ENCODE peak calls at places on chromosomes 4 and X, in nine cellular contexts. X, Z, E, V, J, F, B, L and U are unnamed samples.

GRCh38 chr4:178066338-178066941 is 624.2 kb upstream of the AGA start:
- DNase-seq in J (no peak), E (no peak), B (no peak), F (no peak), V (no peak), X (no peak), L (no peak), Z (no peak), U (no peak)

GRCh38 chr4:84597450-84597849 is 14.5 kb downstream of the CDS1 start:
- DNase-seq in V (no peak), X (no peak), E (no peak), F (no peak), J (no peak), Z (no peak), L (no peak), B (no peak), U (no peak)

GRCh38 chr4:61739899-61740298 is 539.8 kb downstream of the ADGRL3 start:
- DNase-seq in Z (no peak), V (no peak), J (no peak), X (no peak), L (no peak), B (no peak), F (no peak), E (no peak), U (no peak)

GRCh38 chr4:66108898-66109297 is 438.6 kb upstream of the EPHA5 start:
- DNase-seq in B (peak), L (no peak), X (no peak), J (no peak), V (no peak), F (no peak), E (no peak), Z (no peak), U (no peak)

GRCh38 chrX:105765691-105766090 is 56.6 kb upstream of the NRK start:
- DNase-seq in X (no peak), V (no peak), B (no peak), L (no peak), E (no peak), Z (no peak), J (peak), F (no peak), U (no peak)

GRCh38 chr4:184402239-184402638 is 72.1 kb downstream of the IRF2 start:
- DNase-seq in V (no peak), F (no peak), B (no peak), E (no peak), L (no peak), J (no peak), X (no peak), Z (no peak), U (no peak)

GRCh38 chr4:106291678-106292077 is 24.3 kb downstream of the TBCK start:
- DNase-seq in X (no peak), L (no peak), Z (no peak), J (no peak), V (no peak), E (no peak), F (no peak), B (no peak), U (no peak)

GRCh38 chr4:39036172-39036571 is 4.0 kb upstream of the TMEM156 start:
- DNase-seq in B (no peak), Z (no peak), X (no peak), F (no peak), V (no peak), J (no peak), L (no peak), E (no peak), U (no peak)

GRCh38 chrX:96696462-96696861 is 11.8 kb downstream of the DIAPH2 start:
- DNase-seq in X (no peak), V (no peak), L (no peak), Z (no peak), E (no peak), B (no peak), F (no peak), J (no peak), U (no peak)

GRCh38 chr4:92433272-92433758 is 129.5 kb downstream of the GRID2 start:
- DNase-seq in J (no peak), E (no peak), F (no peak), B (no peak), V (no peak), Z (no peak), X (no peak), L (no peak), U (no peak)

GRCh38 chr4:170805352-170805751 is 715.6 kb upstream of the AADAT start:
- DNase-seq in V (no peak), F (peak), B (no peak), X (no peak), Z (no peak), E (no peak), L (no peak), J (no peak), U (no peak)

GRCh38 chr4:123121241-123121907 is 199.0 kb upstream of the NUDT6 start:
- DNase-seq in L (no peak), B (no peak), X (no peak), V (no peak), J (no peak), E (no peak), F (no peak), Z (peak), U (no peak)

GRCh38 chr4:121692261-121692660 is 4.5 kb downstream of the ANXA5 start:
- DNase-seq in V (no peak), X (no peak), Z (no peak), E (no peak), L (no peak), F (no peak), B (no peak), J (no peak), U (no peak)

GRCh38 chr4:131430302-131430701 is 1718.8 kb upstream of the PCDH10 start:
- DNase-seq in L (no peak), E (no peak), X (no peak), Z (no peak), B (no peak), F (no peak), J (no peak), V (no peak), U (no peak)

GRCh38 chr4:169251291-169252235 is 19.2 kb downstream of the SH3RF1 start:
- DNase-seq in L (no peak), J (no peak), X (no peak), B (no peak), F (no peak), Z (no peak), E (no peak), V (no peak), U (no peak)

GRCh38 chr4:79576480-79576803 is 168.4 kb upstream of the GK2 start:
- DNase-seq in L (no peak), V (peak), F (no peak), X (no peak), E (no peak), B (peak), Z (no peak), J (peak), U (no peak)

GRCh38 chr4:47837582-47838294 is at the start of gene CORIN:
- DNase-seq in J (no peak), B (no peak), X (peak), F (peak), V (no peak), Z (no peak), L (no peak), E (peak), U (peak)

GRCh38 chrX:138858946-138859345 is 147.4 kb upstream of the FGF13 start:
- DNase-seq in E (no peak), L (no peak), F (no peak), X (no peak), Z (no peak), J (no peak), B (peak), V (peak), U (no peak)

GRCh38 chr4:119016636-119017035 is 119.0 kb upstream of the MYOZ2 start:
- DNase-seq in J (no peak), E (no peak), V (peak), L (no peak), F (no peak), B (peak), X (no peak), Z (peak), U (no peak)

GRCh38 chrX:23752740-23753435 is 9.8 kb upstream of the ACOT9 start:
- DNase-seq in X (no peak), E (no peak), B (peak), Z (peak), V (peak), J (no peak), L (no peak), F (no peak), U (no peak)

GRCh38 chr4:34732579-34732978 is 1511.7 kb downstream of the ARAP2 start:
- DNase-seq in F (no peak), L (no peak), V (no peak), B (no peak), Z (no peak), E (no peak), J (no peak), X (no peak), U (no peak)

GRCh38 chrX:41499195-41499594 is 52.1 kb downstream of the NYX start:
- DNase-seq in B (no peak), Z (no peak), J (no peak), L (peak), E (no peak), F (no peak), V (no peak), X (no peak), U (no peak)

GRCh38 chr4:111198426-111198825 is 575.5 kb upstream of the PITX2 start:
- DNase-seq in F (no peak), E (no peak), X (no peak), L (no peak), B (no peak), V (no peak), Z (peak), J (no peak), U (no peak)

GRCh38 chrX:14476169-14476568 is 53.2 kb upstream of the GLRA2 start:
- DNase-seq in E (no peak), F (no peak), Z (no peak), B (peak), V (peak), L (no peak), X (no peak), J (no peak), U (no peak)

GRCh38 chr4:24557036-24558022 is 27.0 kb downstream of the DHX15 start:
- DNase-seq in F (no peak), J (no peak), L (no peak), X (no peak), Z (peak), B (peak), E (no peak), V (peak), U (peak)

GRCh38 chr4:10554694-10555093 is 97.5 kb upstream of the ZNF518B start:
- DNase-seq in E (peak), J (peak), L (peak), V (peak), F (no peak), B (peak), X (peak), Z (peak), U (peak)

GRCh38 chr4:168800926-168801325 is 209.1 kb downstream of the CBR4 start:
- DNase-seq in F (no peak), Z (no peak), E (no peak), L (no peak), X (no peak), V (no peak), B (no peak), J (no peak), U (no peak)

GRCh38 chr4:1469596-1470392 is 63.6 kb upstream of the NKX1-1 start:
- DNase-seq in L (no peak), B (no peak), V (no peak), X (no peak), J (no peak), F (no peak), Z (no peak), E (no peak), U (no peak)

GRCh38 chr4:169311643-169312365 is 41.0 kb upstream of the SH3RF1 start:
- DNase-seq in F (no peak), E (no peak), V (peak), J (peak), L (peak), B (peak), X (peak), Z (peak), U (peak)

GRCh38 chr4:139660518-139661149 is 5.0 kb upstream of the MGST2 start:
- DNase-seq in J (no peak), L (no peak), E (no peak), X (no peak), V (no peak), Z (no peak), B (no peak), F (no peak), U (no peak)

GRCh38 chr4:82201303-82201702 is 172.5 kb downstream of the HNRNPD start:
- DNase-seq in L (peak), E (no peak), Z (no peak), X (no peak), V (peak), J (no peak), F (peak), B (peak), U (no peak)

GRCh38 chr4:104352211-104352610 is 142.5 kb downstream of the CXXC4 start:
- DNase-seq in J (no peak), V (no peak), B (no peak), L (no peak), E (no peak), F (no peak), Z (no peak), X (no peak), U (no peak)